ENCODE peak calls at places on chromosomes 3 and 15, in ten cellular contexts. P, T, J, W, Q, O, S, E, K and B are unnamed samples.

GRCh38 chr3:52339612-52340011 is 23.5 kb downstream of the DNAH1 start:
- DNase-seq in W (no peak), S (no peak), E (peak; percentile 81), T (peak; percentile 90), J (peak; percentile 68), P (peak; percentile 80), Q (peak; percentile 65), O (no peak), K (no peak), B (no peak)

GRCh38 chr3:48301814-48302194 is 31.7 kb downstream of the SPINK8 start:
- DNase-seq in W (peak; percentile 33), E (peak; percentile 45), Q (peak; percentile 14), S (no peak), K (peak; percentile 48), P (no peak), O (peak; percentile 26), T (peak; percentile 51), J (peak; percentile 45), B (no peak)

GRCh38 chr3:95277614-95278013 is 1214.8 kb downstream of the NSUN3 start:
- DNase-seq in S (no peak), J (no peak), W (no peak), O (no peak), T (peak; percentile 1), E (no peak), Q (no peak), K (no peak), P (no peak), B (no peak)

GRCh38 chr3:18559323-18559972 is 134.3 kb upstream of the SATB1 start:
- DNase-seq in E (peak; percentile 42), Q (no peak), O (peak; percentile 30), S (no peak), T (peak; percentile 32), P (peak; percentile 76), J (peak; percentile 16), W (no peak), K (no peak), B (no peak)

GRCh38 chr15:38699633-38700230 is 135.1 kb upstream of the RASGRP1 start:
- DNase-seq in W (peak; percentile 58), J (peak; percentile 39), Q (no peak), S (peak; percentile 27), P (peak; percentile 76), O (peak; percentile 73), K (peak; percentile 53), T (peak; percentile 68), E (peak; percentile 61), B (no peak)

GRCh38 chr3:67617518-67617917 is 36.9 kb downstream of the SUCLG2 start:
- DNase-seq in T (no peak), K (no peak), P (no peak), S (no peak), Q (no peak), O (no peak), J (no peak), W (no peak), E (no peak), B (no peak)

GRCh38 chr3:59820352-59820934 is 770.6 kb upstream of the CFAP20DC start:
- DNase-seq in P (no peak), J (no peak), E (peak; percentile 11), O (no peak), W (no peak), S (no peak), K (no peak), Q (no peak), T (no peak), B (no peak)

GRCh38 chr15:31200735-31201151 is 99.2 kb upstream of the TRPM1 start:
- DNase-seq in E (peak; percentile 75), T (peak; percentile 90), K (peak; percentile 88), Q (no peak), S (peak; percentile 63), W (peak; percentile 54), P (peak; percentile 78), J (peak; percentile 59), O (peak; percentile 85), B (peak; percentile 64)

GRCh38 chr3:50254577-50255250 is 14.2 kb upstream of the SEMA3B start:
- DNase-seq in P (no peak), W (peak; percentile 83), J (no peak), Q (no peak), O (peak; percentile 64), T (peak; percentile 75), S (no peak), E (no peak), K (peak; percentile 86), B (no peak)

GRCh38 chr3:177830411-177830849 is 633.1 kb upstream of the TBL1XR1 start:
- DNase-seq in E (no peak), W (peak; percentile 67), K (no peak), Q (peak; percentile 56), T (peak; percentile 98), S (peak; percentile 61), O (no peak), J (no peak), P (no peak), B (no peak)

GRCh38 chr3:153853163-153853562 is 268.0 kb upstream of the ARHGEF26 start:
- DNase-seq in Q (no peak), E (no peak), O (no peak), P (no peak), W (no peak), S (no peak), J (no peak), K (no peak), T (no peak), B (no peak)

GRCh38 chr3:53798144-53798543 is 48.1 kb downstream of the CHDH start:
- DNase-seq in P (no peak), K (no peak), E (no peak), T (no peak), O (no peak), S (no peak), J (no peak), W (no peak), Q (no peak), B (no peak)

GRCh38 chr3:117399311-117400068 is 689.9 kb downstream of the TUSC7 start:
- DNase-seq in P (peak; percentile 62), J (no peak), Q (no peak), T (peak; percentile 60), K (no peak), S (no peak), W (no peak), E (no peak), O (no peak), B (no peak)

GRCh38 chr3:110955301-110955880 is 116.2 kb upstream of the NECTIN3 start:
- DNase-seq in K (no peak), E (peak; percentile 25), S (no peak), O (no peak), W (no peak), T (peak; percentile 52), Q (no peak), P (no peak), J (no peak), B (no peak)

GRCh38 chr15:83533548-83533947 is 86.4 kb downstream of the SH3GL3 start:
- DNase-seq in Q (no peak), S (no peak), T (no peak), E (no peak), J (no peak), K (no peak), P (no peak), W (no peak), O (no peak), B (no peak)

GRCh38 chr15:69576035-69576526 is 123.5 kb downstream of the RPLP1 start:
- DNase-seq in E (peak; percentile 68), K (peak; percentile 80), J (peak; percentile 84), T (peak; percentile 38), Q (no peak), O (peak; percentile 74), P (peak; percentile 55), W (peak; percentile 45), S (peak; percentile 27), B (peak; percentile 16)

GRCh38 chr15:59996498-59997041 is 7.5 kb upstream of the FOXB1 start:
- DNase-seq in E (no peak), K (no peak), S (no peak), P (no peak), O (no peak), J (peak; percentile 15), Q (no peak), T (no peak), W (no peak), B (no peak)

DNA sequence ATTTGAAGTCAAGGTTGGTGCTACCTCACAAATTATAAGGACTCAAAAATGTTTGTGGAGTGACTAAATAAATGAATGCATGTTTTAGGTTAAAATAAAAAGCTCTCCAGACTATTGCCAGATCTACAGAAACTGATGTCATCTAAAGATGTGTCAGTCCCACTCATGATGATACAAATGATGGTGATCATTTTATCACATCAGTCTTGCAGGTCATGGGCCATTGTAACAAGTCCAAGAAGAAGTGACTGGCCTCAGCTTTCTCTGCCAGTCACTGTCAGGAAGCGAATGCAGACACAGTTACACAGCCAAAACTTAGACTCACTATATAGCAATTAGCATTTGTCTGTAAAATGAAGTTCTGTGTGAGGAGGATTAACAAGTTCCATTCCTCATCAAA is 18.5 kb downstream of the ATP8B4 start:
- DNase-seq in J (no peak), E (no peak), W (no peak), S (no peak), Q (no peak), P (no peak), T (no peak), O (no peak), K (no peak), B (no peak)
- H3K4me3 ChIP-seq in J (no peak overlapping the region), E (no peak overlapping the region), W (no peak overlapping the region), S (no peak overlapping the region), Q (no peak overlapping the region), P (no peak overlapping the region), T (no peak overlapping the region), O (no peak overlapping the region), K (no peak overlapping the region), B (no peak overlapping the region)

DNA sequence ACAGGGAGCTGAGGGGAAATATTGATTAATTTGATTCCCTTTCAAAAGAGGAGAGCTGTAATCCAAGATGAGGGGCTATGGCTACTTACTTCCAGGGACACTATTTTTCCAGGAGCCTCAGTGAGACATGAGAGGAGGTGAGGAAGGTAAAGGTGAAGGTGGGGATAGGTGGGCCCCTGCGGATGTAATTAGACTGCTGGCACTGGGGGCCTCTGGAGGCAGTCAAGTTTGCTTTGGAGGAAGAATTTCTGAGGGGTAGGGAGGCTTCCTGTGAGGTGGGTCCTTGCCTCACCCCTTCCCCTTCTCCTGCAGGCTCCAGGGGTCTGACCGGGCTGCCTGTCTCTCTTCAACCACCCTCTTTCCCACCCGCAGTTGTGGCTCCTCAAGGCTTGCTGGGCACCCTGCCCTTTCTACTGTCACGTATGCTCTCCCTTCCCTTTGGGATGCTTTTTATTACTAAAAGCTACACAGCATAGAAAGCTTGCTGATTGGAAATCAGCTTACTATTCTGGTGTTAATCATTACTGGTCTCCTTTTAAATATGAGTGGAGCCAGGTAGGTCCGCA is 22.5 kb downstream of the GASK1A start:
- DNase-seq in K (no peak), T (no peak), Q (no peak), J (no peak), E (no peak), O (no peak), S (no peak), P (no peak), W (no peak), B (no peak)
- H3K4me3 ChIP-seq in K (no peak overlapping the region), T (no peak overlapping the region), Q (no peak overlapping the region), J (no peak overlapping the region), E (no peak overlapping the region), O (no peak overlapping the region), S (no peak overlapping the region), P (no peak overlapping the region), W (peak overlapping the region; percentile 28), B (no peak overlapping the region)

GRCh38 chr15:99592135-99592845 is 26.5 kb downstream of the MEF2A start:
- DNase-seq in O (no peak), K (no peak), J (no peak), Q (peak; percentile 45), P (no peak), W (no peak), T (peak; percentile 42), E (no peak), S (no peak), B (no peak)
- H3K4me3 ChIP-seq in O (no peak overlapping the region), K (no peak overlapping the region), J (no peak overlapping the region), Q (no peak overlapping the region), P (no peak overlapping the region), W (no peak overlapping the region), T (no peak overlapping the region), E (no peak overlapping the region), S (no peak overlapping the region), B (no peak overlapping the region)

GRCh38 chr3:71441217-71441924 is 142.2 kb downstream of the FOXP1 start:
- DNase-seq in J (no peak), K (peak; percentile 65), T (no peak), S (no peak), P (no peak), E (no peak), W (no peak), O (no peak), Q (no peak), B (no peak)
- H3K4me3 ChIP-seq in J (no peak overlapping the region), K (no peak overlapping the region), T (no peak overlapping the region), S (no peak overlapping the region), P (no peak overlapping the region), E (no peak overlapping the region), W (no peak overlapping the region), O (no peak overlapping the region), Q (no peak overlapping the region), B (no peak overlapping the region)